ENCODE peak calls at places on chromosomes 11 and 22, in seven cellular contexts. Y is IMR-90, S is left lung, T is GM23338, B is pancreas, G is sigmoid colon, H is upper lobe of left lung. A is an unnamed sample.

GRCh38 chr11:12806113-12806512 is 131.9 kb downstream of the TEAD1 start:
- DNase-seq in B (no peak), T (no peak), S (no peak), G (no peak), H (no peak), Y (peak; percentile 48), A (no peak)

GRCh38 chr11:74710291-74710938 is 20.8 kb downstream of the CHRDL2 start:
- DNase-seq in T (peak; percentile 25), S (no peak), G (no peak), B (no peak), Y (peak; percentile 46), H (no peak), A (no peak)

GRCh38 chr11:77303328-77303727 is 1.8 kb upstream of the GDPD4 start:
- DNase-seq in H (no peak), G (no peak), Y (no peak), T (no peak), S (no peak), B (no peak), A (no peak)

GRCh38 chr11:6307879-6308278 is 12.4 kb downstream of the CAVIN3 start:
- DNase-seq in Y (peak; percentile 77), G (no peak), T (peak; percentile 55), H (no peak), S (no peak), B (no peak), A (no peak)

GRCh38 chr11:3128356-3129180 is 36.5 kb downstream of the OSBPL5 start:
- DNase-seq in G (peak; percentile 62), Y (no peak), T (no peak), H (peak; percentile 62), S (peak; percentile 71), B (no peak), A (peak; percentile 38)

GRCh38 chr22:30885591-30885990 is 83.0 kb downstream of the MORC2 start:
- DNase-seq in H (no peak), T (no peak), B (no peak), G (peak; percentile 41), S (peak; percentile 62), Y (no peak), A (no peak)

GRCh38 chr11:116427903-116428637 is 344.7 kb downstream of the BUD13 start:
- DNase-seq in T (no peak), G (no peak), Y (no peak), H (no peak), S (no peak), B (no peak), A (no peak)

GRCh38 chr11:28674432-28675076 is 566.4 kb downstream of the METTL15 start:
- DNase-seq in S (no peak), B (no peak), Y (peak; percentile 67), H (no peak), G (no peak), T (peak; percentile 57), A (no peak)

GRCh38 chr11:92510591-92510990 is 286.0 kb downstream of the FAT3 start:
- DNase-seq in G (no peak), H (no peak), T (no peak), Y (no peak), S (no peak), B (no peak), A (no peak)

GRCh38 chr11:31919175-31919574 is 108.1 kb upstream of the PAX6 start:
- DNase-seq in Y (no peak), G (no peak), B (no peak), T (no peak), S (no peak), H (no peak), A (no peak)

GRCh38 chr22:33328789-33329296 is 270.7 kb upstream of the SYN3 start:
- DNase-seq in T (peak; percentile 8), H (no peak), G (no peak), S (no peak), Y (peak; percentile 86), B (no peak), A (no peak)

GRCh38 chr22:39661842-39662676 is 91.5 kb downstream of the CACNA1I start:
- DNase-seq in G (no peak), S (no peak), B (no peak), Y (no peak), H (peak; percentile 89), T (peak; percentile 97), A (no peak)

GRCh38 chr11:75565221-75565814 is 3.3 kb downstream of the SERPINH1 start:
- DNase-seq in G (peak; percentile 88), S (peak; percentile 78), Y (peak; percentile 78), B (no peak), T (no peak), H (no peak), A (no peak)

GRCh38 chr11:82676483-82677094 is 57.1 kb downstream of the FAM181B start:
- DNase-seq in T (peak; percentile 34), G (no peak), B (no peak), S (no peak), Y (no peak), H (no peak), A (no peak)

GRCh38 chr22:47396515-47396914 is 634.1 kb downstream of the TBC1D22A start:
- DNase-seq in T (no peak), H (peak; percentile 52), Y (no peak), S (no peak), B (no peak), G (no peak), A (no peak)

GRCh38 chr11:45298718-45299117 is 12.6 kb upstream of the SYT13 start:
- DNase-seq in H (no peak), T (peak; percentile 83), B (no peak), G (no peak), Y (no peak), S (no peak), A (no peak)

GRCh38 chr11:26418391-26418790 is 86.5 kb downstream of the ANO3 start:
- DNase-seq in T (no peak), B (no peak), Y (no peak), H (no peak), G (no peak), S (peak; percentile 17), A (no peak)

GRCh38 chr22:47213571-47214230 is 451.3 kb downstream of the TBC1D22A start:
- DNase-seq in H (peak; percentile 56), G (peak; percentile 33), T (peak; percentile 34), Y (no peak), B (no peak), S (no peak), A (no peak)

GRCh38 chr11:112343368-112344039 is 82.8 kb upstream of the PLET1 start:
- DNase-seq in S (no peak), G (no peak), B (no peak), T (no peak), Y (peak; percentile 54), H (no peak), A (no peak)

GRCh38 chr22:19886605-19887250 is 32.1 kb upstream of the GNB1L start:
- DNase-seq in H (no peak), T (no peak), B (no peak), Y (peak; percentile 61), G (no peak), S (peak; percentile 87), A (peak; percentile 79)

GRCh38 chr11:31325162-31325561 is 44.4 kb downstream of the DCDC1 start:
- DNase-seq in G (no peak), Y (peak; percentile 44), T (no peak), S (no peak), H (no peak), B (no peak), A (no peak)

GRCh38 chr11:2092956-2093412 is 46.2 kb downstream of the IGF2 start:
- DNase-seq in B (peak; percentile 93), G (peak; percentile 73), H (peak; percentile 88), S (peak; percentile 88), T (no peak), Y (peak; percentile 10), A (peak; percentile 83)

GRCh38 chr11:2092464-2092910 is 46.7 kb downstream of the IGF2 start:
- DNase-seq in H (peak; percentile 49), Y (no peak), S (peak; percentile 60), T (no peak), B (no peak), G (peak; percentile 19), A (no peak)

GRCh38 chr11:2091112-2091746 is 48.0 kb downstream of the IGF2 start:
- DNase-seq in T (no peak), S (peak; percentile 48), H (peak; percentile 60), B (no peak), Y (no peak), G (peak; percentile 53), A (peak; percentile 12)

GRCh38 chr11:2090172-2091111 is 48.7 kb downstream of the IGF2 start:
- DNase-seq in B (no peak), H (peak; percentile 70), S (peak; percentile 62), Y (no peak), G (peak; percentile 53), T (no peak), A (peak; percentile 41)

GRCh38 chr11:2091786-2092463 is 47.3 kb downstream of the IGF2 start:
- DNase-seq in G (peak; percentile 40), T (no peak), S (peak; percentile 49), Y (no peak), B (no peak), H (peak; percentile 54), A (peak; percentile 32)
- TF ChIP-seq CTCF in G (no peak), T (no peak), S (no peak), Y (no peak), B (no peak), H (no peak), A (no peak)

DNA sequence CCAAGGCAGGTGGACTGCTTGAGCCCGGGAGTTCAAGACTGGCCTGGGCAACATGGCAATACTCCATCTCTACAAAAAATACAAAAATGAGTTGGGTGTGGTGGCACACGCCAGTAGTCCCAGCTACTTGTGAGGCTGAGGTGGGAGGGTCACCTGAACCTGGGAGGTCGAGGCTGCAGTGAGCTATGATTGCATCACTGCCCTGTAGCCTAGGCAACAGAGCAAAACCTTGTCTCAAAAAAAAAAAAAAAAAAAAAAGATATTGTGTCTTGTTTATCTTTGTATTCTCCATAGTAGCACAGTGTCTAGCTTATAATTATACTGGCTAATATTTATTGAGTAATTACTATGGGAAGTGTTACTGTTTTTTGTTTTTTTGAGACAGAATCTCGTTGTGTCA is 15.8 kb upstream of the GPHA2 start:
- DNase-seq in G (no peak), H (no peak), T (no peak), B (no peak), S (no peak), Y (no peak), A (no peak)
- H3K4me3 ChIP-seq in G (no peak overlapping the region), H (no peak overlapping the region), T (no peak overlapping the region), B (no peak overlapping the region), S (no peak overlapping the region), Y (no peak overlapping the region), A (no peak overlapping the region)

GRCh38 chr11:24391165-24391564 is 105.7 kb upstream of the LUZP2 start:
- DNase-seq in S (no peak), Y (peak; percentile 87), T (no peak), B (no peak), H (no peak), G (no peak), A (no peak)
- TF ChIP-seq CTCF in S (no peak), Y (no peak), T (no peak), B (no peak), H (no peak), G (no peak), A (no peak)

DNA sequence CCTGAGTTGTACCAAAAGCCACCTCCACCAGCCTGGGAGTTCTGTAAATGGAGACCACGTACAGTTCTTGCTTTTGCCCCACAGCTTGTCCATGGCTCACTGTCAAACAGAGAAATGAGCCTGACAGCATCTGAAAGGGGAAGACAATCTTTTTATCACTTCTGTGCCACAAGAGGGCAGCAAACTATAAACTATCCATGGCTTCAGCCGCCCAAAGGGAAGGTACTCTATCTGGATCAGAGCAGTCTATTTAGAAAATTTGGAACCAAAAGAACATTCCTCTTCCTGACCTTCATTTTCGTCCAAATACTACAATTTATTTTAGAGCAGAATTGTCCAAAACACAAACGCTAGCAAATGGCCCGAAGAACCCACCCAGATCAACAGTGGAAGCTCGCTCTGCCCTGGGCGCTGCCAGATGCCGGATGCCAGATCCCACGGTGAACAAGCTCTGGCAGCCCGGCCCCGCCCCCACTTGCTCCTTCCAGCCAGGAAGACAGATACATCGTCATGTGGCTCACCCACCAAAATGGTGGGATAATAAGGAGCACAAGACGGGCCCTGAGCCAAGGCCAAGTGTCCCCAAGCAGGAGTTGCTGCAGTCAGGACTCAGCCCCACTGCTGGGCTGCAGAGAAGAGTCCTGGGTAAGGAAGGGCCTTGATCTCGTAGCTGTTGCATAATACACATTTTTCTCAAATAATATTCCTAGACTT is 23.9 kb upstream of the SCGB1A1 start:
- DNase-seq in G (peak; percentile 94), Y (peak; percentile 80), B (peak; percentile 54), H (peak; percentile 88), S (peak; percentile 86), T (peak; percentile 89), A (peak; percentile 80)
- H3K4me3 ChIP-seq in G (peak overlapping the region; percentile 40), Y (peak overlapping the region; percentile 36), B (peak overlapping the region; percentile 27), H (peak overlapping the region; percentile 17), S (no peak overlapping the region), T (peak overlapping the region; percentile 43), A (peak overlapping the region; percentile 35)

A was measured in lower lobe of right lung.